ENCODE peak calls at places on chromosomes 2 and 18, in nine cellular contexts. O is EH, A is SHP77 treated with DMSO at 0.1 percent for 48 hours, P is heart right ventricle, C is uterus, D is mesenchymal stem cell, H is NCI-H1092, L is choroid plexus epithelial cell, U is ELR. E is an unnamed sample.
A peak's percentile ranks its signal among the peaks of the same experiment; 100 is the strongest.

GRCh38 chr18:58559427-58560186 is 69.3 kb downstream of the ALPK2 start:
- DNase-seq in U (no peak), A (no peak), O (peak; percentile 55), P (no peak), L (peak; percentile 44), C (no peak), D (peak; percentile 33), H (no peak), E (peak; percentile 20)

GRCh38 chr2:215537621-215538020 is 101.8 kb upstream of the FN1 start:
- DNase-seq in P (peak; percentile 22), O (peak; percentile 87), D (peak; percentile 90), A (no peak), U (no peak), L (peak; percentile 88), H (no peak), C (no peak), E (no peak)

GRCh38 chr2:169276045-169276444 is 86.3 kb downstream of the LRP2 start:
- DNase-seq in D (peak; percentile 6), L (peak; percentile 14), U (peak; percentile 33), P (no peak), O (no peak), H (no peak), C (no peak), A (no peak), E (no peak)

GRCh38 chr2:104834431-104834830 is 19.5 kb upstream of the POU3F3 start:
- DNase-seq in C (no peak), U (no peak), H (no peak), A (no peak), D (no peak), O (no peak), L (no peak), P (no peak), E (no peak)

GRCh38 chr2:20049631-20050030 is 1.8 kb downstream of the LAPTM4A start:
- DNase-seq in H (no peak), C (no peak), U (peak; percentile 36), P (no peak), A (no peak), D (no peak), L (peak; percentile 43), O (peak; percentile 37), E (peak; percentile 34)

GRCh38 chr2:216149741-216150140 is 40.6 kb downstream of the XRCC5 start:
- DNase-seq in C (no peak), A (no peak), L (peak; percentile 30), D (no peak), U (peak; percentile 87), P (no peak), O (peak; percentile 13), H (no peak), E (peak; percentile 43)

GRCh38 chr18:10791141-10791808 is 265.4 kb downstream of the NAPG start:
- DNase-seq in D (peak; percentile 9), A (no peak), L (peak; percentile 74), C (no peak), P (no peak), H (no peak), U (no peak), O (no peak), E (peak; percentile 10)

GRCh38 chr18:26448714-26449159 is 99.6 kb downstream of the KCTD1 start:
- DNase-seq in L (no peak), P (no peak), A (no peak), O (peak; percentile 9), U (no peak), H (no peak), D (no peak), C (no peak), E (no peak)

GRCh38 chr2:45067859-45068642 is 58.8 kb upstream of the SIX2 start:
- DNase-seq in C (no peak), L (peak; percentile 57), U (peak; percentile 8), P (no peak), D (no peak), H (no peak), O (peak; percentile 6), A (no peak), E (no peak)

GRCh38 chr2:45852450-45853150 is 201.1 kb downstream of the PRKCE start:
- DNase-seq in P (no peak), U (no peak), C (no peak), A (no peak), H (no peak), D (no peak), L (no peak), O (no peak), E (peak; percentile 7)

GRCh38 chr2:104656496-104657310 is 197.2 kb upstream of the POU3F3 start:
- DNase-seq in C (no peak), L (no peak), P (peak; percentile 3), A (no peak), D (no peak), U (no peak), O (no peak), H (no peak), E (no peak)

GRCh38 chr2:222844323-222844722 is 16.5 kb upstream of the ACSL3 start:
- DNase-seq in C (no peak), H (no peak), P (no peak), A (no peak), U (peak; percentile 92), L (peak; percentile 90), O (peak; percentile 92), D (peak; percentile 81), E (peak; percentile 91)

GRCh38 chr2:121303531-121304263 is 18.7 kb upstream of the TFCP2L1 start:
- DNase-seq in D (no peak), O (no peak), L (no peak), U (no peak), C (no peak), H (no peak), P (no peak), A (no peak), E (no peak)

E was measured in astrocyte of the spinal cord.